ENCODE peak calls at places on chromosomes 6 and 20, in six cellular contexts. One of them, this sample, is unnamed.

GRCh38 chr6:138287144-138287955 is 69.1 kb upstream of the PBOV1 start:
- DNase-seq in thoracic aorta: no peak
- DNase-seq in Calu3: peak
- DNase-seq in cardiac muscle cell: peak
- DNase-seq in MCF 10A: peak
- DNase-seq in transverse colon: peak
- DNase-seq in this sample: peak

GRCh38 chr20:4170621-4171537 is 155.5 kb upstream of the RNF24 start:
- DNase-seq in thoracic aorta: no peak
- DNase-seq in Calu3: no peak
- DNase-seq in cardiac muscle cell: peak
- DNase-seq in MCF 10A: peak
- DNase-seq in transverse colon: no peak
- DNase-seq in this sample: no peak

GRCh38 chr6:21228411-21228810 is 365.1 kb upstream of the SOX4 start:
- DNase-seq in thoracic aorta: no peak
- DNase-seq in Calu3: no peak
- DNase-seq in cardiac muscle cell: no peak
- DNase-seq in MCF 10A: no peak
- DNase-seq in transverse colon: no peak
- DNase-seq in this sample: peak

GRCh38 chr20:5667703-5668528 is 82.3 kb upstream of the SHLD1 start:
- DNase-seq in thoracic aorta: no peak
- DNase-seq in Calu3: no peak
- DNase-seq in cardiac muscle cell: no peak
- DNase-seq in MCF 10A: no peak
- DNase-seq in transverse colon: no peak
- DNase-seq in this sample: no peak

GRCh38 chr20:16675165-16675564 is 54.7 kb upstream of the SNRPB2 start:
- DNase-seq in thoracic aorta: no peak
- DNase-seq in Calu3: no peak
- DNase-seq in cardiac muscle cell: no peak
- DNase-seq in MCF 10A: no peak
- DNase-seq in transverse colon: no peak
- DNase-seq in this sample: no peak

GRCh38 chr6:111709615-111710398 is 104.1 kb upstream of the TRAF3IP2 start:
- DNase-seq in thoracic aorta: no peak
- DNase-seq in Calu3: peak
- DNase-seq in cardiac muscle cell: peak
- DNase-seq in MCF 10A: peak
- DNase-seq in transverse colon: peak
- DNase-seq in this sample: peak

GRCh38 chr6:30470968-30471367 is 18.3 kb upstream of the HLA-E start:
- DNase-seq in thoracic aorta: no peak
- DNase-seq in Calu3: no peak
- DNase-seq in cardiac muscle cell: no peak
- DNase-seq in MCF 10A: no peak
- DNase-seq in transverse colon: no peak
- DNase-seq in this sample: no peak

GRCh38 chr6:45302832-45303231 is 25.3 kb upstream of the RUNX2 start:
- DNase-seq in thoracic aorta: no peak
- DNase-seq in Calu3: no peak
- DNase-seq in cardiac muscle cell: no peak
- DNase-seq in MCF 10A: no peak
- DNase-seq in transverse colon: no peak
- DNase-seq in this sample: no peak

GRCh38 chr6:27114792-27115191 is 132.7 kb upstream of the PRSS16 start:
- DNase-seq in thoracic aorta: no peak
- DNase-seq in Calu3: no peak
- DNase-seq in cardiac muscle cell: no peak
- DNase-seq in MCF 10A: no peak
- DNase-seq in transverse colon: no peak
- DNase-seq in this sample: no peak

GRCh38 chr20:17568972-17569471 is 853 bp upstream of the DSTN start:
- DNase-seq in thoracic aorta: peak
- DNase-seq in Calu3: peak
- DNase-seq in cardiac muscle cell: peak
- DNase-seq in MCF 10A: peak
- DNase-seq in transverse colon: peak
- DNase-seq in this sample: peak

GRCh38 chr6:2940010-2940850 is 31.1 kb downstream of the SERPINB6 start:
- DNase-seq in thoracic aorta: no peak
- DNase-seq in Calu3: no peak
- DNase-seq in cardiac muscle cell: no peak
- DNase-seq in MCF 10A: no peak
- DNase-seq in transverse colon: no peak
- DNase-seq in this sample: no peak

DNA sequence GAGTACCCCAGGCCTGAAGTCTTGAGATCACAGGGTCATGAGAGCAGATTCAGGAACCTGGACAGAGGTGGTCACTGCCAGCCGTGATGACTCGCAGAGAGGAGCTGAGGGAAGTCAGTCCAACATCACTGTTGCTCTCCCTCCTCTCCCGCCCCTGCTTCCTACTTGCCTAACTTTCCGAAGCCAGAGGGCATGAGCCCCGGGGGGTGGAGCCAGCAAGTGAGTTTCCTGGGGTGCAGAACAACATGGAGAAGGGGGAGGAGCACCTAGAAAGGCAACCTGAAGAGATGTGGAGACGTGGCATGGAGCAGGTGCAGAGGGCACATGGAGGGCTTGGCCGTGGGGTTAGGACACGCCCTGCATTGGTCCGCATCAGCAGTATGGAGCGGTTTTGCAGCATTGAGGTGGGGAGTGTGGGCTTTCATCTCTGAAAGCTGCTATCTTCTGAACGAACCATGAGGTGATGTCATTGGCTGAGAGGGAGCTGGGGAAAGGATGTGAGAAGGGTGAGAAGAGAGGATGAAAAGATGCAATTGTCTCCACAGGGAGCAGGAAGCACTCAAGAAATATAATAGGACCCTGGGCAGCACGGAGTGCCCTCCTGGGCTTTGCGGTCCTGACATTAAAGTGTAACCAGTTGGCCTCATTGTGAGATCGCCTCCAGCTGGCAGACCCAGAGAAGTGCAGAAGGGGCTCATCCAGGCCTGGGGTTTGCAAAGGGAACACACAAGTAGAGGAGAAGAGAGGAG is 25.0 kb downstream of the GDAP1L1 start:
- DNase-seq in thoracic aorta: no peak
- DNase-seq in Calu3: no peak
- DNase-seq in cardiac muscle cell: no peak
- DNase-seq in MCF 10A: no peak
- DNase-seq in transverse colon: no peak
- DNase-seq in this sample: no peak
- TF ChIP-seq CTCF in thoracic aorta: no peak
- TF ChIP-seq CTCF in Calu3: no peak
- TF ChIP-seq CTCF in cardiac muscle cell: peak
- TF ChIP-seq CTCF in MCF 10A: no peak
- TF ChIP-seq CTCF in transverse colon: no peak
- TF ChIP-seq CTCF in this sample: peak

GRCh38 chr6:104940881-104941693 is 15.8 kb upstream of the LIN28B start:
- DNase-seq in thoracic aorta: no peak
- DNase-seq in Calu3: peak
- DNase-seq in cardiac muscle cell: peak
- DNase-seq in MCF 10A: no peak
- DNase-seq in transverse colon: no peak
- DNase-seq in this sample: peak
- TF ChIP-seq CTCF in thoracic aorta: peak
- TF ChIP-seq CTCF in Calu3: peak
- TF ChIP-seq CTCF in cardiac muscle cell: peak
- TF ChIP-seq CTCF in MCF 10A: no peak
- TF ChIP-seq CTCF in transverse colon: peak
- TF ChIP-seq CTCF in this sample: peak

DNA sequence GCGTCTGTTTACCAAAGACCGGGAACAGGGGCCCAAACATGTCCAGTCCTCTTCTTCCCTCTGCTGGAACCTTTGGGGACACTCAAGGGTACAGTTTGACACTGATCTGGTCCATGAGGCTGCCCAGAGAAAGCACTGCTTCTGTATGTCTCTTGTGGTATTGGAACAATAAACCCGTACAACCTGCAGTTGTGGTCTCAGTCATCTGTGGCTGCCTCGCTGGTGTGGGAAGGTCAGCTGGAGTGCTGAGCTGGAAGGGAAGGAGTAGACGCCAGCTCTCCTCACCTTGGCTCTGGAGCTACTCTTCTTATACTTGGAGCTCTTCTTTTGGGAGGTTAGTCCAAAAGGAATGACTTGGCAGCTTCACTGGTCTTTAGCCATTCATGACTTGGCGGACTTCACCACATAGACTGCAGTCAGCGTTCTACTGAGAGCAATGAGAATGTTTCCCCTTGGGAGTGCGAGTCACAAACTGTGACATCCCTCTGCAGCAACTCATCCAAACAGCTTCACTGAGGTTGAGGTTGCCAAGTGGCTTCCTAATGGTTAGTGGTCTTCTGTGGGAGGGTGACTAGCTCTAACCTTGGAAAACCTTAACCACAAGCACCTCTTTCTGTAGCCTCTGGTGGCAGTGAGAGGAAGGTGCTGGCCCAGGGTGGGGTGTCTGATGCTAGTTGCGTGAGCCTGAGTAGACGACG is 81.2 kb downstream of the ASXL1 start:
- DNase-seq in thoracic aorta: no peak
- DNase-seq in Calu3: no peak
- DNase-seq in cardiac muscle cell: peak
- DNase-seq in MCF 10A: no peak
- DNase-seq in transverse colon: peak
- DNase-seq in this sample: no peak
- TF ChIP-seq CTCF in thoracic aorta: no peak
- TF ChIP-seq CTCF in Calu3: peak
- TF ChIP-seq CTCF in cardiac muscle cell: no peak
- TF ChIP-seq CTCF in MCF 10A: no peak
- TF ChIP-seq CTCF in transverse colon: no peak
- TF ChIP-seq CTCF in this sample: no peak

DNA sequence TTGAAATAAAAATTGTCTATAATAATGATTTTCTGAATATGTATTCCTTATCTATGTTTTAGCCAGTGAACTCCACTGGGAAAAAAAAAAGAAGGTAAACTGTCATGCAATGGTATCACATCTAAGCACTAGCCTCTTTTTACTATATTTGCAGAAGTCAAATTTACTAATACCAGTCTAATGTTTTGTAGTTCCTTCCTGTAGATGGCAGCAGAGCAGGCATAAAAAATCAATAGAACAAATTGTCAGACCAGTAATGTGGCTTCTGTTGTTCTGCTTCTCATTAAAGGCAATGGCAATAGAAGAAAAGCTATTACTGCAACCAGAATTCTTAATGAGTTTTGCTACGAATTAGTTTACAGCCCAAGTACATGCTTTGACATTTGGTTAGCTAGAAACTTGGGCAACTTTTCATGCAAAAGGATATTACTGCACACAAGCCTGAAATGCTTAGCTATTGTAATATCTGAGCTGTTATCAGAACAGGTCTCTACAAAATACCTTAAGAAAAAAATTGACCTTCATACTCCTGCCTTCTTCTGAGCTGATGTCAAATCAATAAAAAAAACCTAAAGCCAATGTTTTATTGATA is 476.9 kb downstream of the KHDRBS2 start:
- DNase-seq in thoracic aorta: no peak
- DNase-seq in Calu3: no peak
- DNase-seq in cardiac muscle cell: peak
- DNase-seq in MCF 10A: peak
- DNase-seq in transverse colon: no peak
- DNase-seq in this sample: peak
- TF ChIP-seq CTCF in thoracic aorta: no peak
- TF ChIP-seq CTCF in Calu3: no peak
- TF ChIP-seq CTCF in cardiac muscle cell: no peak
- TF ChIP-seq CTCF in MCF 10A: peak
- TF ChIP-seq CTCF in transverse colon: peak
- TF ChIP-seq CTCF in this sample: peak

GRCh38 chr6:157982580-157983438 is 1.1 kb downstream of the SYNJ2 start:
- DNase-seq in thoracic aorta: no peak
- DNase-seq in Calu3: peak
- DNase-seq in cardiac muscle cell: peak
- DNase-seq in MCF 10A: peak
- DNase-seq in transverse colon: peak
- DNase-seq in this sample: peak
- TF ChIP-seq CTCF in thoracic aorta: peak
- TF ChIP-seq CTCF in Calu3: peak
- TF ChIP-seq CTCF in cardiac muscle cell: peak
- TF ChIP-seq CTCF in MCF 10A: peak
- TF ChIP-seq CTCF in transverse colon: peak
- TF ChIP-seq CTCF in this sample: peak

GRCh38 chr20:57450419-57450818 is 59.2 kb downstream of the RBM38 start:
- DNase-seq in thoracic aorta: no peak
- DNase-seq in Calu3: no peak
- DNase-seq in cardiac muscle cell: peak
- DNase-seq in MCF 10A: no peak
- DNase-seq in transverse colon: peak
- DNase-seq in this sample: peak

GRCh38 chr20:57450931-57451330 is 59.7 kb downstream of the RBM38 start:
- DNase-seq in thoracic aorta: no peak
- DNase-seq in Calu3: no peak
- DNase-seq in cardiac muscle cell: no peak
- DNase-seq in MCF 10A: no peak
- DNase-seq in transverse colon: no peak
- DNase-seq in this sample: no peak

GRCh38 chr20:57448764-57449354 is 57.7 kb downstream of the RBM38 start:
- DNase-seq in thoracic aorta: no peak
- DNase-seq in Calu3: no peak
- DNase-seq in cardiac muscle cell: no peak
- DNase-seq in MCF 10A: no peak
- DNase-seq in transverse colon: no peak
- DNase-seq in this sample: no peak

GRCh38 chr20:57451356-57451755 is 60.2 kb downstream of the RBM38 start:
- DNase-seq in thoracic aorta: no peak
- DNase-seq in Calu3: no peak
- DNase-seq in cardiac muscle cell: no peak
- DNase-seq in MCF 10A: no peak
- DNase-seq in transverse colon: no peak
- DNase-seq in this sample: no peak

GRCh38 chr20:57449398-57450354 is 58.5 kb downstream of the RBM38 start:
- DNase-seq in thoracic aorta: no peak
- DNase-seq in Calu3: no peak
- DNase-seq in cardiac muscle cell: no peak
- DNase-seq in MCF 10A: no peak
- DNase-seq in transverse colon: no peak
- DNase-seq in this sample: peak
- TF ChIP-seq CTCF in thoracic aorta: no peak
- TF ChIP-seq CTCF in Calu3: no peak
- TF ChIP-seq CTCF in cardiac muscle cell: no peak
- TF ChIP-seq CTCF in MCF 10A: no peak
- TF ChIP-seq CTCF in transverse colon: no peak
- TF ChIP-seq CTCF in this sample: peak

GRCh38 chr20:55977723-55978481 is 27.4 kb downstream of the CBLN4 start:
- DNase-seq in thoracic aorta: no peak
- DNase-seq in Calu3: no peak
- DNase-seq in cardiac muscle cell: no peak
- DNase-seq in MCF 10A: no peak
- DNase-seq in transverse colon: no peak
- DNase-seq in this sample: no peak
- TF ChIP-seq CTCF in thoracic aorta: no peak
- TF ChIP-seq CTCF in Calu3: no peak
- TF ChIP-seq CTCF in cardiac muscle cell: no peak
- TF ChIP-seq CTCF in MCF 10A: no peak
- TF ChIP-seq CTCF in transverse colon: no peak
- TF ChIP-seq CTCF in this sample: no peak